ENCODE peak calls at places on chromosomes 13 and 19, in ten cellular contexts. I is tibial artery, D is lung, A is PC-3, V is mucosa of descending colon, C is mammary epithelial cell, G is suprapubic skin, M is breast epithelium, F is neural progenitor cell, K is IMR-90. B is an unnamed sample.

GRCh38 chr19:45476349-45476717 is 8.5 kb downstream of the FOSB start:
- DNase-seq in F (no peak), I (no peak), V (no peak), M (no peak), D (no peak), A (no peak), K (peak; percentile 16), C (no peak), G (peak; percentile 82), B (no peak)

GRCh38 chr13:35472308-35473008 is 4.0 kb downstream of the MAB21L1 start:
- DNase-seq in V (no peak), F (peak; percentile 28), D (no peak), C (no peak), A (no peak), K (no peak), I (no peak), G (no peak), M (no peak), B (no peak)

GRCh38 chr19:3343619-3344502 is 22.5 kb upstream of the NFIC start:
- DNase-seq in C (peak; percentile 81), F (no peak), I (peak; percentile 97), G (peak; percentile 94), D (peak; percentile 89), M (peak; percentile 97), K (peak; percentile 78), V (peak; percentile 73), A (peak; percentile 89), B (peak; percentile 66)

GRCh38 chr13:20446405-20446804 is 79.3 kb downstream of the CRYL1 start:
- DNase-seq in F (no peak), M (no peak), D (no peak), C (no peak), I (no peak), A (no peak), K (no peak), G (no peak), V (no peak), B (no peak)

GRCh38 chr19:4781851-4782250 is 9.7 kb upstream of the FEM1A start:
- DNase-seq in G (no peak), D (no peak), A (no peak), M (no peak), K (no peak), F (no peak), I (no peak), C (no peak), V (no peak), B (no peak)

GRCh38 chr13:52746141-52746540 is 6.5 kb upstream of the CNMD start:
- DNase-seq in M (no peak), F (no peak), D (no peak), V (no peak), K (no peak), C (no peak), I (no peak), G (no peak), A (no peak), B (no peak)

GRCh38 chr19:39470724-39471339 is 9.8 kb upstream of the TIMM50 start:
- DNase-seq in V (no peak), F (no peak), I (no peak), C (no peak), D (no peak), G (no peak), M (no peak), A (no peak), K (peak; percentile 12), B (no peak)

GRCh38 chr19:1848399-1849131 is at the start of gene REXO1:
- DNase-seq in V (peak; percentile 99), G (peak; percentile 97), I (peak; percentile 96), C (peak; percentile 94), F (peak; percentile 95), K (peak; percentile 87), D (peak; percentile 96), M (peak; percentile 96), A (peak; percentile 95), B (peak; percentile 99)

GRCh38 chr13:72570019-72570418 is 157.4 kb downstream of the MZT1 start:
- DNase-seq in A (no peak), K (no peak), G (no peak), I (no peak), D (no peak), V (no peak), C (no peak), F (no peak), M (no peak), B (no peak)

GRCh38 chr13:23810842-23811241 is 78.4 kb downstream of the MIPEP start:
- DNase-seq in V (no peak), I (no peak), A (no peak), K (no peak), D (no peak), G (no peak), C (no peak), M (no peak), F (no peak), B (no peak)

GRCh38 chr19:17296278-17296677 is 6.9 kb downstream of the ABHD8 start:
- DNase-seq in G (no peak), M (no peak), V (no peak), D (no peak), A (peak; percentile 76), F (no peak), K (peak; percentile 36), C (peak; percentile 50), I (no peak), B (no peak)

GRCh38 chr19:18860302-18860700 is 28.5 kb downstream of the UPF1 start:
- DNase-seq in C (no peak), K (no peak), G (no peak), V (no peak), M (no peak), A (no peak), D (no peak), I (no peak), F (no peak), B (peak; percentile 14)

GRCh38 chr13:71483733-71484132 is 383.3 kb downstream of the DACH1 start:
- DNase-seq in I (no peak), M (no peak), K (no peak), V (no peak), F (no peak), C (no peak), G (no peak), A (no peak), D (no peak), B (no peak)

DNA sequence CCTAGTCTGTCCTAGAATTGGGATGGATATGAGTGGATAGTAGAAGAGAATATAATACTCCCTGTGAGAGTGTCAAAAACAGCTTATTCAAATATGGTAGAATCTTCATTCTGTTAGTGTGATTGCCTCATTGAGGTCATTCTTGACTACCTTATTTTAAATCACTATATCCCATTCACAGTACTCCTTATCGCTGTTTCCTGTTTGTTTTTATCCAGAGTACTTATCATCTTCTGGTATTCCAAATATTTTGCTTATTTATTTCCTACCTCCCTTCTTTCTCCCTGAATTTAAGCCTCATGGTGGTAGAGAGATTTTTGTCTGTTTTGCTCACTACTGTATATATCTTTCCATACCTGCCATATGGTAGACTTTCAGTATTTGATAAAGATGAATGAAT is 9.9 kb downstream of the NDFIP2 start:
- DNase-seq in G (no peak), D (no peak), I (no peak), A (no peak), F (no peak), K (no peak), C (no peak), M (no peak), V (no peak), B (no peak)
- H3K4me1 ChIP-seq in G (peaks cover 76% of the 10 kb centered on the region), D (peaks cover 5% of the 10 kb centered on the region), I (peaks cover 18% of the 10 kb centered on the region), A (peaks cover 27% of the 10 kb centered on the region), F (no peaks in the 10 kb centered on the region), K (peaks cover 6% of the 10 kb centered on the region), C (peaks cover 64% of the 10 kb centered on the region), M (no peaks in the 10 kb centered on the region), V (peaks cover 39% of the 10 kb centered on the region), B (peaks cover 4% of the 10 kb centered on the region)

GRCh38 chr13:94824601-94825000 is 112.3 kb upstream of the SOX21 start:
- DNase-seq in A (no peak), G (no peak), K (no peak), F (no peak), C (no peak), V (no peak), M (no peak), D (no peak), I (no peak), B (no peak)
- H3K4me1 ChIP-seq in A (no peaks in the 10 kb centered on the region), G (no peaks in the 10 kb centered on the region), K (no peaks in the 10 kb centered on the region), F (peaks cover 48% of the 10 kb centered on the region), C (no peaks in the 10 kb centered on the region), V (no peaks in the 10 kb centered on the region), M (no peaks in the 10 kb centered on the region), D (no peaks in the 10 kb centered on the region), I (no peaks in the 10 kb centered on the region), B (no peaks in the 10 kb centered on the region)

GRCh38 chr13:106597759-106598395 is 29.9 kb upstream of the ARGLU1 start:
- DNase-seq in C (no peak), V (no peak), M (no peak), I (no peak), F (no peak), K (no peak), A (no peak), D (peak; percentile 71), G (no peak), B (no peak)
- H3K4me1 ChIP-seq in C (no peaks in the 10 kb centered on the region), V (peaks cover 4% of the 10 kb centered on the region), M (no peaks in the 10 kb centered on the region), I (peaks cover 54% of the 10 kb centered on the region), F (peaks cover 5% of the 10 kb centered on the region), K (no peaks in the 10 kb centered on the region), A (no peaks in the 10 kb centered on the region), D (peaks cover 6% of the 10 kb centered on the region), G (peaks cover 6% of the 10 kb centered on the region), B (no peaks in the 10 kb centered on the region)

GRCh38 chr19:41552558-41552957 is 23.4 kb upstream of the CEACAM21 start:
- DNase-seq in F (no peak), V (no peak), K (no peak), D (no peak), C (no peak), M (no peak), A (no peak), G (no peak), I (no peak), B (no peak)
- H3K4me1 ChIP-seq in F (peaks cover 17% of the 10 kb centered on the region), V (no peaks in the 10 kb centered on the region), K (no peaks in the 10 kb centered on the region), D (peaks cover 1% of the 10 kb centered on the region), C (no peaks in the 10 kb centered on the region), M (no peaks in the 10 kb centered on the region), A (no peaks in the 10 kb centered on the region), G (no peaks in the 10 kb centered on the region), I (no peaks in the 10 kb centered on the region), B (no peaks in the 10 kb centered on the region)

DNA sequence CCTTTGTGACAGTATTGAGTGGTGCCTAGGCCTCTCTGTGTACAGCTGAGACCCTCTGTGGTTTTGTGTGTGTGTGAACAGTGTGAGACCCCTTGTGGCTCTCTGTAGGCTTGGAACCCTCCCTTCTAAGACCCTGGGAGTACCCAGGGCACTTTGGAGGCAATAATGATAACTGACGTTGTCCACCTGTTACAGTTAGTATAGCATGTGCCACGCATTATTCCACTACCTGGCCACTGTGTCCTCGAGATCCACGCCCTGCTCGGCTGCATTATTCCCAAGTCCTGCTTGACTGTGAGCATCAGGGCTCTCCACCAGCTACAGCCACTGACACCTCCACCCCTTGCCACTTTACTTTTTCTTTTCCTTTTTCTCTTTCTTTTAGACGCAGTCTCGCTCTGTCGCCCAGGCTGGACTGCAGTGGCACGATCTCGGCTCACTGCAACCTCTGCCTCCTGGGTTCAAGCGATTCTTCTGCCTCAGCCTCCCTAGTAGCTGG is 2.0 kb downstream of the GRAMD1A start:
- DNase-seq in A (no peak), F (no peak), G (no peak), I (no peak), C (no peak), K (no peak), V (peak; percentile 32), M (no peak), D (no peak), B (no peak)
- H3K4me1 ChIP-seq in A (peaks cover 28% of the 10 kb centered on the region), F (peaks cover 12% of the 10 kb centered on the region), G (peaks cover 47% of the 10 kb centered on the region), I (peaks cover 31% of the 10 kb centered on the region), C (peaks cover 8% of the 10 kb centered on the region), K (peaks cover 23% of the 10 kb centered on the region), V (peaks cover 67% of the 10 kb centered on the region), M (peaks cover 6% of the 10 kb centered on the region), D (peaks cover 48% of the 10 kb centered on the region), B (peaks cover 4% of the 10 kb centered on the region)

B was measured in colonic mucosa.